ENCODE peak calls at places on chromosomes 11 and 22, in seven cellular contexts. I is heart left ventricle, F is ovary, X is IMR-90, Y is transverse colon, K is A549, Z is suprapubic skin. J is an unnamed sample. For H3K9me3, the result is how much of the 10 kb centered on the place peaks cover.

GRCh38 chr11:134685981-134686380 is 273.9 kb upstream of the B3GAT1 start:
- DNase-seq in I (no peak), F (no peak), X (no peak), Y (no peak), K (no peak), Z (no peak), J (no peak)

GRCh38 chr11:96622026-96622634 is 232.3 kb downstream of the JRKL start:
- DNase-seq in I (peak), F (no peak), X (no peak), Y (no peak), K (no peak), Z (no peak), J (no peak)

GRCh38 chr11:118117790-118118601 is 31.2 kb upstream of the SMIM35 start:
- DNase-seq in I (no peak), F (no peak), X (no peak), Y (no peak), K (no peak), Z (peak), J (no peak)

GRCh38 chr11:34680206-34680605 is 59.3 kb downstream of the EHF start:
- DNase-seq in I (no peak), F (no peak), X (peak), Y (no peak), K (no peak), Z (no peak), J (no peak)

GRCh38 chr11:34730544-34731295 is 109.8 kb downstream of the EHF start:
- DNase-seq in I (no peak), F (no peak), X (no peak), Y (no peak), K (no peak), Z (no peak), J (no peak)

GRCh38 chr11:34311126-34311525 is 46.7 kb downstream of the ABTB2 start:
- DNase-seq in I (peak), F (no peak), X (no peak), Y (no peak), K (no peak), Z (no peak), J (no peak)

GRCh38 chr11:23471878-23472277 is 611.6 kb upstream of the CCDC179 start:
- DNase-seq in I (no peak), F (no peak), X (no peak), Y (no peak), K (no peak), Z (no peak), J (no peak)

GRCh38 chr11:131692961-131693360 is 322.5 kb downstream of the NTM start:
- DNase-seq in I (no peak), F (no peak), X (no peak), Y (no peak), K (no peak), Z (no peak), J (no peak)

GRCh38 chr22:28051787-28052356 is 132.8 kb upstream of the PITPNB start:
- DNase-seq in I (peak), F (peak), X (peak), Y (peak), K (peak), Z (no peak), J (peak)

GRCh38 chr11:125968363-125968762 is 22.5 kb downstream of the VSIG10L2 start:
- DNase-seq in I (no peak), F (no peak), X (no peak), Y (no peak), K (no peak), Z (no peak), J (no peak)

GRCh38 chr22:36846949-36847348 is 13.9 kb upstream of the NCF4 start:
- DNase-seq in I (no peak), F (no peak), X (no peak), Y (no peak), K (no peak), Z (no peak), J (no peak)

GRCh38 chr22:28231423-28231822 is 312.4 kb upstream of the PITPNB start:
- DNase-seq in I (no peak), F (no peak), X (peak), Y (no peak), K (no peak), Z (no peak), J (no peak)

GRCh38 chr11:19110290-19110689 is 6.7 kb upstream of the ZDHHC13 start:
- DNase-seq in I (peak), F (no peak), X (no peak), Y (no peak), K (no peak), Z (no peak), J (no peak)

GRCh38 chr22:20979243-20979809 is 2.8 kb upstream of the LZTR1 start:
- DNase-seq in I (peak), F (peak), X (peak), Y (peak), K (no peak), Z (no peak), J (peak)

GRCh38 chr11:86790867-86791849 is 9.2 kb upstream of the PRSS23 start:
- DNase-seq in I (no peak), F (no peak), X (no peak), Y (no peak), K (no peak), Z (no peak), J (no peak)

GRCh38 chr11:19979519-19979845 is 180.8 kb downstream of the DBX1 start:
- DNase-seq in I (no peak), F (no peak), X (no peak), Y (no peak), K (no peak), Z (no peak), J (no peak)

GRCh38 chr11:11979487-11980117 is 28.8 kb downstream of the DKK3 start:
- DNase-seq in I (peak), F (no peak), X (peak), Y (no peak), K (no peak), Z (no peak), J (peak)

GRCh38 chr11:111913997-111914396 is 1.5 kb downstream of the HSPB2 start:
- DNase-seq in I (peak), F (peak), X (peak), Y (no peak), K (no peak), Z (peak), J (peak)

GRCh38 chr11:44243633-44244343 is 66.2 kb downstream of the ALX4 start:
- DNase-seq in I (no peak), F (no peak), X (peak), Y (no peak), K (peak), Z (no peak), J (no peak)

GRCh38 chr11:74849525-74850391 is 99.1 kb downstream of the XRRA1 start:
- DNase-seq in I (no peak), F (no peak), X (peak), Y (no peak), K (no peak), Z (no peak), J (no peak)

GRCh38 chr22:33579448-33580093 is 340.7 kb downstream of the LARGE1 start:
- DNase-seq in I (peak), F (peak), X (peak), Y (peak), K (peak), Z (no peak), J (peak)

GRCh38 chr11:65478411-65479183 is 20.2 kb upstream of the MALAT1 start:
- DNase-seq in I (peak), F (peak), X (peak), Y (peak), K (no peak), Z (peak), J (peak)

GRCh38 chr22:42996646-42997365 is 18.1 kb downstream of the PACSIN2 start:
- DNase-seq in I (no peak), F (peak), X (no peak), Y (no peak), K (no peak), Z (no peak), J (no peak)

GRCh38 chr22:30636226-30637077 is 871 bp downstream of the SLC35E4 start:
- DNase-seq in I (peak), F (peak), X (no peak), Y (peak), K (no peak), Z (no peak), J (peak)

GRCh38 chr22:30640361-30640760 is 4.8 kb downstream of the SLC35E4 start:
- DNase-seq in I (no peak), F (no peak), X (no peak), Y (no peak), K (no peak), Z (no peak), J (no peak)

GRCh38 chr22:30637701-30638114 is 2.1 kb downstream of the SLC35E4 start:
- DNase-seq in I (no peak), F (no peak), X (no peak), Y (no peak), K (no peak), Z (no peak), J (no peak)

GRCh38 chr22:30634477-30635233 is 926 bp upstream of the SLC35E4 start:
- DNase-seq in I (peak), F (peak), X (peak), Y (peak), K (peak), Z (peak), J (peak)

GRCh38 chr22:30635273-30636225 is at the start of gene SLC35E4:
- DNase-seq in I (peak), F (peak), X (peak), Y (peak), K (peak), Z (peak), J (peak)
- TF ChIP-seq POLR2A in I (peak), F (peak), X (peak), Y (peak), K (peak), Z (peak), J (peak)

GRCh38 chr22:47630741-47631534 is 868.5 kb downstream of the TBC1D22A start:
- DNase-seq in I (no peak), F (no peak), X (no peak), Y (no peak), K (no peak), Z (no peak), J (no peak)

GRCh38 chr22:47634342-47634741 is 871.9 kb downstream of the TBC1D22A start:
- DNase-seq in I (no peak), F (no peak), X (no peak), Y (no peak), K (no peak), Z (no peak), J (no peak)

GRCh38 chr22:47631571-47632102 is 869.2 kb downstream of the TBC1D22A start:
- DNase-seq in I (no peak), F (no peak), X (no peak), Y (no peak), K (no peak), Z (no peak), J (no peak)

GRCh38 chr22:47633111-47633510 is 870.7 kb downstream of the TBC1D22A start:
- DNase-seq in I (no peak), F (no peak), X (no peak), Y (no peak), K (no peak), Z (no peak), J (no peak)

GRCh38 chr22:47632646-47633045 is 870.2 kb downstream of the TBC1D22A start:
- DNase-seq in I (no peak), F (no peak), X (no peak), Y (no peak), K (no peak), Z (no peak), J (no peak)
- H3K9me3 ChIP-seq in I (under half), F (under half), X (half or more), Y (under half), K (under half), Z (under half), J (under half)

DNA sequence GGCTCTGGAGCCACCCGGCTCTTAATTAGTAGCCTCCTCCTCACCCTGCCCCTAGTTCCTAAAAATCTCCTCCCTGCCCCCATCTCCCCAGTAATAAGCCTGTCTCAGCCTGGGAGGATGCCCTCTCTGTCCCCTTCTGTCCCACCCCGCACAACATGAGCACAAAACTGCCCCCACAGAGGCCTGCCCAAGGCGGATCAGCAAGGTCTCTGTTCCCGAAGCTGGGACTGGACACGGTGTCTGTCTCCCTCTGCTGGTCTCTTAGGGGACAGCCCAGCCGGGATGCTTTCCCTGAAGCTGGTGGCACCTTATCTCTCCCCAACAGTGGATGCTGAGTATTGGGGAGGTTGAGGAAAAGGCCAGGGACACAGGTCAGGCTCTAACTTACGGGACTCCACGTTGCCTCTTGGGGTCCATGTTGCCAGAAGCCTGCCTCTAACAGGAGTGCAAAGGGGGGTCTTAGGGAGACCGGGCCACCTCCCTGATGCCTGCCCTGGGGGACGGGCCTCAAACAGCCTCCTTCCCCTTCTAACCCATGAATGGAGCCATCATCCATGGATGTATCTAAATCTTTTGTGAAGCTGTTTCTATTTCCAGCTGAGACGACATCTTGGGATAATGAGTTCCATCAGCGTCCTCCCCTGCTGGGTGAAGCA is 9.2 kb upstream of the RAD9A start:
- DNase-seq in I (peak), F (peak), X (peak), Y (peak), K (peak), Z (peak), J (peak)
- TF ChIP-seq POLR2A in I (no peak), F (peak), X (peak), Y (no peak), K (no peak), Z (no peak), J (no peak)

GRCh38 chr11:3357994-3358676 is 20.8 kb downstream of the ZNF195 start:
- DNase-seq in I (no peak), F (no peak), X (no peak), Y (no peak), K (no peak), Z (no peak), J (no peak)
- H3K9me3 ChIP-seq in I (half or more), F (under half), X (half or more), Y (half or more), K (half or more), Z (under half), J (under half)

DNA sequence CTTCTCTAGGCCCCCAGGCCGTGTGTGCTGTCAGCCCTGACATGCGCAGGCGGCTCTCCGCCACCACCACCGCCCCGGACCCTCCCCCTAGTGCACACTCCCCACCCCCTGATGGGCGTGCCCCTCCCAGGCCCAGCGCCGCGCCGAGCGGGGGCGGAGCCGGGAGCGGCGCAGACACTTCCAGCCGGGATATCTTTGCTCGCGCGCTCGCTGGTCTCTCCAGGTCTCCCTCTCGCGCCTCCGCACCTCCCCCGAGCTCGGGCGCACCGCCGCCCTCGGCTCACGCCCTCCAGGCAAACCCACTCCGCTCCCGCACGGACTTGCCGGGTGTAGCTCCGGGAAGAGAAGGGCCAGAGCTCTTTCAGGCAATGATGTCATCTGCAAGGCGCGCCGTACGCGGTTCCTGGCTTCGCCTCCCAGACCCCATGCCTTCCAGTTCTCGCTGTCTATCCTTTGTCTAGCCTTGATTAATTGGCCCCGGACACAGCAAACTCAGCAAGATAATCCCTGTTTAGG is at the start of gene SCN3B:
- DNase-seq in I (peak), F (peak), X (peak), Y (peak), K (peak), Z (no peak), J (peak)
- TF ChIP-seq POLR2A in I (no peak), F (no peak), X (no peak), Y (no peak), K (no peak), Z (no peak), J (peak)

DNA sequence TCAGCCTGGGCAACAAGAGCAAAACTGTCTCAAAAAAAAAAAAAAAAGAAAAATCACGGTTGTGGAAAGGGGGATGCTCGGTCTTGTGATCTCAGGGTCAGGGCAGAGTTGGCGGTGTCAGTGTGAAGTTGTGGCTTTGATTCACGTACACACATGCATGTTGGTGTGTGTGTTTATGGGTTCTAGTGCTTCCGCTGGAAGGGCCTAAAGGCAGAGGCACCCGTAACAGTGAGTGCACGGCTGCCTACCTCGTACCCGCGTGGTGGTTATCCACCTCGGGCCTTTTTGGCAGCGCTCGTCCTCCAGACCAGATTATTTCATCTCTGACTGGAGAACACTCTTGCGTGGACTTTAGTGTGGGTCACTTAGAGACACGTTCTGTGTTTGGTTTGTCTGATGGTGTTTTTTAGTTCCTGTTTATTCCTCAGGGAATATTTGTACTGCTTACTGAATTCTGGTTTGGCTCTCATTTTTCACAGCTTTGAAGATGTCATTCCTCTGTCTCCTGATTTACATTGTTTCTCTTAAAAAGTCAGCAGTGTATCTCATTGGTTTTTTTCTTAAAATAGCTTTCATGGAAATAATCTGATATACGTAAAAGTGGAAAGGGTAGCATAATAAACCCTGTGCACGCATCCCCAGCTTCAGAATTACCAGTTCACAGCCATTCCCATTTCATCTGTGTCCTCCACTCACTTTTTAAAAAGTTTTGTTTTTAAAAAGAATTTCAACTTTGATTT is 15.6 kb downstream of the ZBED4 start:
- DNase-seq in I (no peak), F (no peak), X (no peak), Y (no peak), K (no peak), Z (no peak), J (no peak)
- H3K9me3 ChIP-seq in I (under half), F (under half), X (under half), Y (under half), K (under half), Z (under half), J (under half)

J was measured in uterus.